ENCODE peak calls at places on chromosomes 3 and 15, in five cellular contexts. G, K, Y, O and U are unnamed samples. For H3K27me3, the result is how much of the 10 kb centered on the place peaks cover.

GRCh38 chr15:92306662-92307061 is 87.0 kb upstream of the ST8SIA2 start:
- DNase-seq in G (peak), K (peak), Y (peak), O (peak), U (peak)

GRCh38 chr3:112681822-112682325 is 40.9 kb upstream of the CCDC80 start:
- DNase-seq in G (no peak), K (peak), Y (no peak), O (no peak), U (peak)

GRCh38 chr3:170178631-170179030 is 2.9 kb downstream of the PHC3 start:
- DNase-seq in G (no peak), K (no peak), Y (no peak), O (peak), U (no peak)

GRCh38 chr15:101239724-101240136 is 12.1 kb downstream of the CHSY1 start:
- DNase-seq in G (no peak), K (no peak), Y (peak), O (no peak), U (no peak)

GRCh38 chr3:148453764-148454163 is 243.9 kb upstream of the AGTR1 start:
- DNase-seq in G (no peak), K (no peak), Y (no peak), O (no peak), U (no peak)

GRCh38 chr3:148379763-148380162 is 317.9 kb upstream of the AGTR1 start:
- DNase-seq in G (peak), K (peak), Y (no peak), O (peak), U (peak)

GRCh38 chr15:52326758-52327157 is 31.2 kb upstream of the MYO5C start:
- DNase-seq in G (no peak), K (peak), Y (no peak), O (no peak), U (peak)

GRCh38 chr15:63189955-63190691 is 717 bp downstream of the RAB8B start:
- DNase-seq in G (no peak), K (no peak), Y (peak), O (peak), U (peak)

GRCh38 chr3:169863458-169863899 is 6.3 kb downstream of the LRRC31 start:
- DNase-seq in G (peak), K (peak), Y (peak), O (peak), U (peak)

GRCh38 chr3:13850161-13850945 is 29.5 kb downstream of the WNT7A start:
- DNase-seq in G (peak), K (peak), Y (peak), O (peak), U (no peak)
- H3K9ac ChIP-seq in G (peak), K (no peak), Y (no peak), O (no peak), U (no peak)

DNA sequence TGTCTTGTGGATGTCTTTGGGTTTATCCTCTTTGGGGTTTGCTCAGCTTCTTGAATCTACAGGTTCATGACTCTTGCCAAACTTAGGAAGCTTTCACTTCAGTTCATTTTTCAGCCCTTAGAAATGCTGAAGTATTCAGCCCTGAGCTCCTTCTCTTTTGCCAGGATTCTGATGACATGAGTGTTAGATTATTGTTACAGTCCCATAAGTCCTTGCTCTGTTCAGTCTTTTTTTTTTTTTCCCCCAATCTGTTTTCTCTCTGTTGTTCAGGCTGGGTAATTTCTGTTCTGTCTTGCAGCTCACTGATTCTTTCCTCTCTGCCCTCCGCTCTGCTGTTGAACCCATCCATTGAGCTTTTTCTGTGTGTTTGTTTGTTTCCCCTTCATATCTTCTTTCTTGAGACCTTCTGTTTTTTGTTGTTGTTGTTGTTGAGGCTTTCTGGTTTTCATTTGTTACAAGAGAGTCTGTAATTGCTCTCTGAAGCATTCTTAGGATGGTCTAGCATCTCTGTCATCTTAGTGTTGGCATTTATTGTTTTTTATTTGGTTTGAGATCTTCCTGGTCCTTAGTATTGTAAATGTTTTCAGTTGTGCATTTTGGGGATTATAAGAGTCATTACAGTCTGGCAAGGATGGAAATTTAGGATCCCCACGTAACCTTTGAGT is 18.4 kb downstream of the LRCH3 start:
- DNase-seq in G (no peak), K (peak), Y (no peak), O (peak), U (peak)
- H3K4me3 ChIP-seq in G (no peak), K (no peak), Y (no peak), O (no peak), U (peak)

DNA sequence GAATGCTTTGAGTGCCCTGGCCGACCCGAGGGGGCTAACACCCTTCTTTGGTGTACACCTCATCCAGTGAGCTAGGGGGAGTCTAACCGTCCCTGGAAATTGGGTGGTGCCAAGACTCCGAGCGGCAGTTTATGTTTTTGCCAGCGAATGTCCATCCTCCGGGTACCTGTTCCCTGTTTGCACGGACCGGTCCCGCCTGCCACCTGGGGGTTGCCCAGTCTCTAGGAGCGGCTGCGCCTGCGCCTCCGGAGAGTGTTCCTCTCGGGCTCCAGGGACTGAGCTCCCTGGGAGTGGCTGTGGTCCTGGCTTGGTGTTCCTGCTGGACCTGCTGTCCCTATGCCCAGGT is 913 bp upstream of the WNT7A start:
- DNase-seq in G (no peak), K (no peak), Y (peak), O (no peak), U (no peak)
- H3K27me3 ChIP-seq in G (half or more), K (under half), Y (half or more), O (half or more), U (half or more)

DNA sequence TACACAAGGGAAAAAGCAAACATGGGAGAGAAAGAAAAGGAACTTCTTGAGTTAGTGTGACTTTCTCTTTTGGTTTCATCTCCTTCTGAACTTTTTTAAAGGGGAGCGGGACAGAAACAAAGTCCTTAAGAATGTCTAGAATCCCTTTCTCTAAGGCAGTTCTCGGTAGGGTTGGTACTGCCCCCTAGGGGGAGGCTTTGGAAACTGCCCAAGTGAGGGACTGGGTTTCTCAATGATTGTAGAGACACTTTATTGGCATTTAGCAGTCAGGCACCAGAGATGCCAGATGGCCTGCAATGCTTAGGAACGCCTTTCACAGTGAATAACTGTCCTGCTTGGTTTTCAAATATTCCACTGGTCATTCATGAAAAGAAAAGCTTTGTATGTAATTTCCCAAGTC is 172.6 kb downstream of the WDR72 start:
- DNase-seq in G (peak), K (no peak), Y (peak), O (peak), U (no peak)
- H3K9ac ChIP-seq in G (no peak), K (no peak), Y (no peak), O (no peak), U (no peak)

DNA sequence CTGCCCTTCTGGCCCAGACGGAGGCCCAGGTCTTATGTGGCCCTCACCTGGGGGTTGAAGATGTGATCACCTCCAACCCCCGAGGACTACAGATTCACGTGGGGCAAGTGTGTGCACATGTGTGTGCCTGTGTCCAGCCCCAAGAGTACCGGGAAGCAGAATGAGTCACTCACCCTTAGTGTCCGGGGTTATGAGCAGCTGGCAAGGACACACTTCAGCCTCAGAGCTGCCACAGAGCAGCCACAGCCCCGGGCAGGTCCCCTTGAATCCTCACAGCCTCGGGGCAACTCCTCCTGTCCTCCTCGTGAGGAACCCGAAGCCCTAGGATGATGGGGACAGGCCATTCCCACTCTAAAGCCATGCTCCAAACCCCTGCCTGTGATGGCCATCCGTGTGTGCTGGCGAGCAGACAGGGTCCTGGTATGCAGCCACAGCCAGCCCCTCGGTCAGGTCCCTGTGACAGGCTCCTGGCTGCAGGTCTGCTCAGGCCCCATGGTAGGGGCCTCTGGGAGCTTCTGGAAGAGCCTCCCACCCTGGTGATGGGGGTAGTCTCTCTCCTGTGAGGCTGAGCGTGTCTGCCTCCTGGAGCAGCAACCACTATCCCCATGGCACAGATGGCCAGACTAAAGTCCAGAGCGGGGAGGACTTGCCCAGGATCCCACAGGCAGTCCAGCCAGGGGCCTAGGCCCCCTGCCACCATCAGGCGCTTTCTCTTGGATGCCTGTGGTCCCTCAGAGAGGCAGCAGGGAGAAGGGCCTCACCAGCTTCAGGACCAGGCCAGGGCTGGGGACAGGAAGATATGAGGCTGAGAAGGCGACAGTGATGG is 852 bp downstream of the STAB1 start:
- DNase-seq in G (no peak), K (peak), Y (no peak), O (peak), U (peak)
- H3K4me3 ChIP-seq in G (no peak), K (no peak), Y (no peak), O (no peak), U (no peak)